ENCODE peak calls at places on chromosomes 4 and X, in eight cellular contexts. One of them, this sample, is unnamed.

GRCh38 chrX:40388441-40388840 is 192.3 kb upstream of the ATP6AP2 start:
- DNase-seq in tibial artery: no peak
- DNase-seq in IMR-90: no peak
- DNase-seq in fibroblast of mammary gland: no peak
- DNase-seq in GM20000: no peak
- DNase-seq in glutamatergic neuron: no peak
- DNase-seq in colonic mucosa: no peak
- DNase-seq in left lung: no peak
- DNase-seq in this sample: no peak

GRCh38 chrX:150983526-150984163 is 510 bp downstream of the HMGB3 start:
- DNase-seq in tibial artery: no peak
- DNase-seq in IMR-90: no peak
- DNase-seq in fibroblast of mammary gland: no peak
- DNase-seq in GM20000: peak
- DNase-seq in glutamatergic neuron: peak
- DNase-seq in colonic mucosa: no peak
- DNase-seq in left lung: no peak
- DNase-seq in this sample: no peak

GRCh38 chr4:152536545-152537182 is 772 bp upstream of the FBXW7 start:
- DNase-seq in tibial artery: peak
- DNase-seq in IMR-90: peak
- DNase-seq in fibroblast of mammary gland: peak
- DNase-seq in GM20000: peak
- DNase-seq in glutamatergic neuron: no peak
- DNase-seq in colonic mucosa: peak
- DNase-seq in left lung: no peak
- DNase-seq in this sample: no peak

GRCh38 chrX:104309169-104309568 is 54.4 kb upstream of the ESX1 start:
- DNase-seq in tibial artery: no peak
- DNase-seq in IMR-90: no peak
- DNase-seq in fibroblast of mammary gland: no peak
- DNase-seq in GM20000: no peak
- DNase-seq in glutamatergic neuron: no peak
- DNase-seq in colonic mucosa: no peak
- DNase-seq in left lung: no peak
- DNase-seq in this sample: no peak

GRCh38 chrX:132520792-132521191 is 32.0 kb upstream of the MBNL3 start:
- DNase-seq in tibial artery: no peak
- DNase-seq in IMR-90: no peak
- DNase-seq in fibroblast of mammary gland: no peak
- DNase-seq in GM20000: no peak
- DNase-seq in glutamatergic neuron: no peak
- DNase-seq in colonic mucosa: no peak
- DNase-seq in left lung: no peak
- DNase-seq in this sample: no peak

GRCh38 chr4:40840255-40840984 is 90.7 kb downstream of the NSUN7 start:
- DNase-seq in tibial artery: no peak
- DNase-seq in IMR-90: no peak
- DNase-seq in fibroblast of mammary gland: no peak
- DNase-seq in GM20000: peak
- DNase-seq in glutamatergic neuron: no peak
- DNase-seq in colonic mucosa: no peak
- DNase-seq in left lung: no peak
- DNase-seq in this sample: no peak

GRCh38 chr4:120773641-120774040 is 148.9 kb downstream of the PRDM5 start:
- DNase-seq in tibial artery: no peak
- DNase-seq in IMR-90: no peak
- DNase-seq in fibroblast of mammary gland: no peak
- DNase-seq in GM20000: no peak
- DNase-seq in glutamatergic neuron: no peak
- DNase-seq in colonic mucosa: no peak
- DNase-seq in left lung: no peak
- DNase-seq in this sample: no peak

GRCh38 chr4:7554885-7555284 is 120.2 kb upstream of the PSAPL1 start:
- DNase-seq in tibial artery: no peak
- DNase-seq in IMR-90: no peak
- DNase-seq in fibroblast of mammary gland: no peak
- DNase-seq in GM20000: no peak
- DNase-seq in glutamatergic neuron: no peak
- DNase-seq in colonic mucosa: no peak
- DNase-seq in left lung: no peak
- DNase-seq in this sample: no peak

GRCh38 chrX:140431521-140431920 is 73.3 kb downstream of the SOX3 start:
- DNase-seq in tibial artery: no peak
- DNase-seq in IMR-90: peak
- DNase-seq in fibroblast of mammary gland: no peak
- DNase-seq in GM20000: no peak
- DNase-seq in glutamatergic neuron: no peak
- DNase-seq in colonic mucosa: no peak
- DNase-seq in left lung: no peak
- DNase-seq in this sample: no peak

GRCh38 chrX:371907-372306 is 14.8 kb downstream of the PPP2R3B start:
- DNase-seq in tibial artery: no peak
- DNase-seq in IMR-90: no peak
- DNase-seq in fibroblast of mammary gland: no peak
- DNase-seq in GM20000: peak
- DNase-seq in glutamatergic neuron: no peak
- DNase-seq in colonic mucosa: no peak
- DNase-seq in left lung: no peak
- DNase-seq in this sample: peak

GRCh38 chrX:13201605-13202219 is 118.1 kb downstream of the ATXN3L start:
- DNase-seq in tibial artery: no peak
- DNase-seq in IMR-90: no peak
- DNase-seq in fibroblast of mammary gland: no peak
- DNase-seq in GM20000: no peak
- DNase-seq in glutamatergic neuron: no peak
- DNase-seq in colonic mucosa: no peak
- DNase-seq in left lung: no peak
- DNase-seq in this sample: no peak

GRCh38 chr4:184921456-184921855 is 95.7 kb upstream of the ACSL1 start:
- DNase-seq in tibial artery: no peak
- DNase-seq in IMR-90: no peak
- DNase-seq in fibroblast of mammary gland: no peak
- DNase-seq in GM20000: no peak
- DNase-seq in glutamatergic neuron: no peak
- DNase-seq in colonic mucosa: no peak
- DNase-seq in left lung: no peak
- DNase-seq in this sample: no peak

GRCh38 chr4:13989496-13989895 is 362.0 kb upstream of the BOD1L1 start:
- DNase-seq in tibial artery: no peak
- DNase-seq in IMR-90: no peak
- DNase-seq in fibroblast of mammary gland: peak
- DNase-seq in GM20000: no peak
- DNase-seq in glutamatergic neuron: no peak
- DNase-seq in colonic mucosa: no peak
- DNase-seq in left lung: no peak
- DNase-seq in this sample: no peak

GRCh38 chr4:110823251-110823650 is 200.4 kb upstream of the PITX2 start:
- DNase-seq in tibial artery: no peak
- DNase-seq in IMR-90: peak
- DNase-seq in fibroblast of mammary gland: peak
- DNase-seq in GM20000: no peak
- DNase-seq in glutamatergic neuron: no peak
- DNase-seq in colonic mucosa: no peak
- DNase-seq in left lung: no peak
- DNase-seq in this sample: no peak

GRCh38 chr4:112916868-112917267 is 132.6 kb upstream of the ANK2 start:
- DNase-seq in tibial artery: no peak
- DNase-seq in IMR-90: peak
- DNase-seq in fibroblast of mammary gland: no peak
- DNase-seq in GM20000: no peak
- DNase-seq in glutamatergic neuron: no peak
- DNase-seq in colonic mucosa: no peak
- DNase-seq in left lung: no peak
- DNase-seq in this sample: no peak

GRCh38 chr4:92599044-92599443 is 295.3 kb downstream of the GRID2 start:
- DNase-seq in tibial artery: no peak
- DNase-seq in IMR-90: no peak
- DNase-seq in fibroblast of mammary gland: no peak
- DNase-seq in GM20000: no peak
- DNase-seq in glutamatergic neuron: no peak
- DNase-seq in colonic mucosa: no peak
- DNase-seq in left lung: no peak
- DNase-seq in this sample: no peak

GRCh38 chr4:123102897-123103489 is 180.6 kb upstream of the NUDT6 start:
- DNase-seq in tibial artery: no peak
- DNase-seq in IMR-90: peak
- DNase-seq in fibroblast of mammary gland: peak
- DNase-seq in GM20000: peak
- DNase-seq in glutamatergic neuron: no peak
- DNase-seq in colonic mucosa: no peak
- DNase-seq in left lung: no peak
- DNase-seq in this sample: no peak

GRCh38 chr4:41541697-41542096 is 3.7 kb downstream of the LIMCH1 start:
- DNase-seq in tibial artery: peak
- DNase-seq in IMR-90: no peak
- DNase-seq in fibroblast of mammary gland: no peak
- DNase-seq in GM20000: no peak
- DNase-seq in glutamatergic neuron: no peak
- DNase-seq in colonic mucosa: no peak
- DNase-seq in left lung: no peak
- DNase-seq in this sample: no peak

GRCh38 chr4:150464523-150464922 is 117.4 kb upstream of the MAB21L2 start:
- DNase-seq in tibial artery: no peak
- DNase-seq in IMR-90: no peak
- DNase-seq in fibroblast of mammary gland: no peak
- DNase-seq in GM20000: no peak
- DNase-seq in glutamatergic neuron: no peak
- DNase-seq in colonic mucosa: no peak
- DNase-seq in left lung: no peak
- DNase-seq in this sample: no peak

GRCh38 chr4:150461957-150462356 is 120.0 kb upstream of the MAB21L2 start:
- DNase-seq in tibial artery: no peak
- DNase-seq in IMR-90: no peak
- DNase-seq in fibroblast of mammary gland: no peak
- DNase-seq in GM20000: no peak
- DNase-seq in glutamatergic neuron: no peak
- DNase-seq in colonic mucosa: no peak
- DNase-seq in left lung: no peak
- DNase-seq in this sample: no peak

GRCh38 chr4:150457802-150458201 is 124.1 kb upstream of the MAB21L2 start:
- DNase-seq in tibial artery: no peak
- DNase-seq in IMR-90: no peak
- DNase-seq in fibroblast of mammary gland: no peak
- DNase-seq in GM20000: no peak
- DNase-seq in glutamatergic neuron: no peak
- DNase-seq in colonic mucosa: no peak
- DNase-seq in left lung: no peak
- DNase-seq in this sample: no peak

DNA sequence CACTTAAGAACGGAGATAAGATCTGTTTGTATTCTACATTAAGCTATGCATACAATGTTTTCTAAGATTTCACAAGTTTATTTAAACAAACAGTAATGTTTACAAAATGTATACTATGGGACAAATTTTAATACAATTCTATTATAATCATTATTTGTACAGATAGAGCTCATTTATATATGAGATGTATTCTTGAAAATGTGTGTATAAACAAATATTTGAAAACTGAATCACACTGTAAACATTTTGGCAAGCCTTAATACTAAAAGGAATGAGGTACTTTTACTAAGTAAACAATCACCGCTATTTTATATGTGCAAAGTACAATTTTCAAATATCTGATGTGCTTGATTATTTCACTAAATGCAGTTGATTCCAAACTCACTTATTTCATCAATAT is 119.2 kb upstream of the MAB21L2 start:
- DNase-seq in tibial artery: no peak
- DNase-seq in IMR-90: peak
- DNase-seq in fibroblast of mammary gland: no peak
- DNase-seq in GM20000: no peak
- DNase-seq in glutamatergic neuron: no peak
- DNase-seq in colonic mucosa: no peak
- DNase-seq in left lung: no peak
- DNase-seq in this sample: no peak
- TF ChIP-seq CTCF in tibial artery: no peak
- TF ChIP-seq CTCF in IMR-90: no peak
- TF ChIP-seq CTCF in fibroblast of mammary gland: no peak
- TF ChIP-seq CTCF in GM20000: no peak
- TF ChIP-seq CTCF in glutamatergic neuron: no peak
- TF ChIP-seq CTCF in colonic mucosa: no peak
- TF ChIP-seq CTCF in left lung: no peak
- TF ChIP-seq CTCF in this sample: no peak

DNA sequence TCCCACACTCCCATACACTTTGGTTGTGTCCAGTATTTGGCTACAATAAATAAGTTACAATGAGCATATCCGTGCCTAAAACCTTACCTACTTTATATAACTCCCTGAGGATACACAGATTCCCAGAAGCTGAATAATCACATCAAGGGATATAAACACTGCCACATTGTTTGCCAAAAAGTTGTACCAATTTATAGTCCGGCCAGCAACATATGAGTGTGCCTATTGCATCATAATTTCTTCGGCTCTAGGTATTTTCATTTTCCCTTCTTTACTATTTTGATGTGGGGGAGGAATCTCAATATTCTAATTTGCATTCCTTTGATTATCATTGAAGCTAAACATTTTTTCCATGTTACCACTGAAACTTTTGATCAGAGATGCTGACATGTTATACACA is 146.4 kb downstream of the PCDH19 start:
- DNase-seq in tibial artery: no peak
- DNase-seq in IMR-90: no peak
- DNase-seq in fibroblast of mammary gland: peak
- DNase-seq in GM20000: no peak
- DNase-seq in glutamatergic neuron: no peak
- DNase-seq in colonic mucosa: no peak
- DNase-seq in left lung: no peak
- DNase-seq in this sample: no peak
- TF ChIP-seq CTCF in tibial artery: no peak
- TF ChIP-seq CTCF in IMR-90: no peak
- TF ChIP-seq CTCF in fibroblast of mammary gland: no peak
- TF ChIP-seq CTCF in GM20000: no peak
- TF ChIP-seq CTCF in glutamatergic neuron: no peak
- TF ChIP-seq CTCF in colonic mucosa: no peak
- TF ChIP-seq CTCF in left lung: no peak
- TF ChIP-seq CTCF in this sample: no peak

DNA sequence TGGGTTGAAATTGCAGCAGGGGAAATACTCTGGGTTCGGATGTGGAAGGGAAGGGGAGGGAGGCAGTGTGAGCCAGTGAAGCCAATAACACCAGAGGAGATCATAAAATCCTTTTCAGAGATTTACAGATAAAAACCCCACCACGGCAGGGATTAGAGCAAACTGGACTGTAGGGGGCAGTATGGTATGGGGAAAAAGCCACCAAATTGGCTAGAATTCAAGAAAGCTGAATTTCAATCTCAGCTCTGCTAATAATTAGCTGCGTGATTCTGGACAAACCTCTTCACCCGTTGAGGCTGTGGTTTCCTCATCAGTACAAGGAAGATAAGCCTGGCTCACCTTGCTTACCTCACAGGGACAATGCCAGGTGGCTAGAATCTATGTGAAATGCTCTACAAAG is 108.1 kb downstream of the ATG4A start:
- DNase-seq in tibial artery: no peak
- DNase-seq in IMR-90: peak
- DNase-seq in fibroblast of mammary gland: peak
- DNase-seq in GM20000: peak
- DNase-seq in glutamatergic neuron: peak
- DNase-seq in colonic mucosa: no peak
- DNase-seq in left lung: no peak
- DNase-seq in this sample: no peak
- TF ChIP-seq CTCF in tibial artery: peak
- TF ChIP-seq CTCF in IMR-90: peak
- TF ChIP-seq CTCF in fibroblast of mammary gland: peak
- TF ChIP-seq CTCF in GM20000: peak
- TF ChIP-seq CTCF in glutamatergic neuron: peak
- TF ChIP-seq CTCF in colonic mucosa: no peak
- TF ChIP-seq CTCF in left lung: peak
- TF ChIP-seq CTCF in this sample: peak

GRCh38 chr4:169152899-169153298 is 117.9 kb downstream of the SH3RF1 start:
- DNase-seq in tibial artery: no peak
- DNase-seq in IMR-90: no peak
- DNase-seq in fibroblast of mammary gland: no peak
- DNase-seq in GM20000: no peak
- DNase-seq in glutamatergic neuron: no peak
- DNase-seq in colonic mucosa: no peak
- DNase-seq in left lung: no peak
- DNase-seq in this sample: no peak
- TF ChIP-seq CTCF in tibial artery: no peak
- TF ChIP-seq CTCF in IMR-90: no peak
- TF ChIP-seq CTCF in fibroblast of mammary gland: peak
- TF ChIP-seq CTCF in GM20000: no peak
- TF ChIP-seq CTCF in glutamatergic neuron: no peak
- TF ChIP-seq CTCF in colonic mucosa: no peak
- TF ChIP-seq CTCF in left lung: no peak
- TF ChIP-seq CTCF in this sample: no peak